ENCODE peak calls at places on chromosome 15, in ten cellular contexts. G is fibroblast of mammary gland; V is GM13977; F is NCI-H1694 treated with DMSO at 0.1 percent for 48 hours; P is putamen; B is Calu3; E is NAMALWA; I is hepatocyte; L is stimulated activated CD4-positive, alpha-beta T cell treated with anti-CD3 and anti-CD28 coated beads, Interleukin-15, amount 100 ng/mL, for 24 hours; D is stimulated activated CD8-positive, alpha-beta memory T cell treated with anti-CD3 and anti-CD28 coated beads, Interleukin-4, amount 100 ng/mL, for 24 hours. T is an unnamed sample.

GRCh38 chr15:31148622-31149505 is 47.3 kb upstream of the TRPM1 start:
- DNase-seq in G (no peak), V (no peak), F (no peak), P (no peak), B (no peak), E (no peak), I (no peak), L (no peak), D (no peak), T (no peak)

GRCh38 chr15:62469478-62469873 is 304.4 kb upstream of the C2CD4B start:
- DNase-seq in G (peak), V (no peak), F (no peak), P (no peak), B (no peak), E (no peak), I (no peak), L (no peak), D (no peak), T (no peak)

GRCh38 chr15:90029024-90029423 is 27.9 kb downstream of the ZNF710 start:
- DNase-seq in G (no peak), V (no peak), F (no peak), P (no peak), B (peak), E (no peak), I (peak), L (no peak), D (no peak), T (peak)

GRCh38 chr15:40243126-40243810 is 4.4 kb downstream of the PAK6 start:
- DNase-seq in G (no peak), V (no peak), F (no peak), P (no peak), B (no peak), E (no peak), I (no peak), L (no peak), D (no peak), T (no peak)

GRCh38 chr15:77461486-77461885 is 40.8 kb downstream of the HMG20A start:
- DNase-seq in G (peak), V (no peak), F (no peak), P (no peak), B (no peak), E (no peak), I (no peak), L (no peak), D (no peak), T (no peak)

GRCh38 chr15:39720721-39721611 is 61.7 kb downstream of the FSIP1 start:
- DNase-seq in G (peak), V (no peak), F (no peak), P (no peak), B (no peak), E (no peak), I (peak), L (no peak), D (no peak), T (no peak)

GRCh38 chr15:31337352-31338031 is 10.9 kb downstream of the KLF13 start:
- DNase-seq in G (no peak), V (no peak), F (no peak), P (no peak), B (no peak), E (no peak), I (no peak), L (no peak), D (no peak), T (no peak)

GRCh38 chr15:92809880-92810361 is 90.2 kb upstream of the CHD2 start:
- DNase-seq in G (peak), V (peak), F (peak), P (peak), B (peak), E (peak), I (peak), L (peak), D (no peak), T (no peak)

GRCh38 chr15:58457466-58457965 is 25.7 kb downstream of the LIPC start:
- DNase-seq in G (peak), V (peak), F (no peak), P (no peak), B (no peak), E (no peak), I (no peak), L (peak), D (no peak), T (no peak)

GRCh38 chr15:49379996-49380395 is 43.0 kb upstream of the FGF7 start:
- DNase-seq in G (no peak), V (no peak), F (no peak), P (no peak), B (no peak), E (no peak), I (no peak), L (no peak), D (no peak), T (no peak)

GRCh38 chr15:36954486-36954885 is 145.9 kb downstream of the MEIS2 start:
- DNase-seq in G (peak), V (no peak), F (no peak), P (no peak), B (no peak), E (no peak), I (no peak), L (no peak), D (no peak), T (no peak)

T was measured in HepG2.